ENCODE peak calls at places on chromosomes 1 and 21, in eight cellular contexts. T is cardiac fibroblast, P is mesendoderm, B is GM13976, H is SW 1271, M is skeletal muscle cell, L is HTR-8/SVneo, G is HCEC 1CT. R is an unnamed sample.

GRCh38 chr1:92478393-92478792 is 8.3 kb downstream of the GFI1 start:
- DNase-seq in T (no peak), L (no peak), P (no peak), G (no peak), H (no peak), B (no peak), M (no peak), R (no peak)

GRCh38 chr1:26799479-26800133 is 11.9 kb downstream of the PIGV start:
- DNase-seq in H (peak), G (peak), T (peak), M (peak), L (peak), B (no peak), P (peak), R (peak)

GRCh38 chr1:119674835-119675289 is 26.8 kb upstream of the ZNF697 start:
- DNase-seq in P (peak), L (peak), B (peak), T (peak), H (no peak), G (peak), M (peak), R (peak)

GRCh38 chr21:39441502-39442475 is 3.8 kb downstream of the LCA5L start:
- DNase-seq in P (peak), H (peak), G (peak), T (peak), M (no peak), B (peak), L (peak), R (peak)

GRCh38 chr1:244458781-244459180 is 2.3 kb upstream of the CATSPERE start:
- DNase-seq in T (no peak), L (no peak), H (no peak), B (no peak), M (no peak), G (no peak), P (no peak), R (no peak)

GRCh38 chr1:212467843-212468482 is 35.2 kb downstream of the NENF start:
- DNase-seq in G (no peak), B (peak), M (no peak), H (no peak), L (peak), T (no peak), P (no peak), R (no peak)

GRCh38 chr1:190022709-190023108 is 455.0 kb downstream of the BRINP3 start:
- DNase-seq in T (no peak), M (peak), H (no peak), B (peak), L (peak), P (no peak), G (peak), R (peak)

GRCh38 chr21:26079376-26079775 is 91.2 kb downstream of the APP start:
- DNase-seq in L (no peak), H (no peak), M (no peak), P (no peak), B (no peak), T (no peak), G (peak), R (peak)

GRCh38 chr1:121483961-121484424 is 299.2 kb downstream of the SRGAP2C start:
- DNase-seq in B (no peak), M (peak), L (peak), H (no peak), G (peak), P (peak), T (peak), R (peak)

GRCh38 chr1:227886993-227887696 is 60.6 kb downstream of the WNT9A start:
- DNase-seq in H (no peak), B (peak), M (no peak), P (peak), L (no peak), G (peak), T (peak), R (peak)

GRCh38 chr1:54413295-54413694 is 7.1 kb upstream of the SSBP3 start:
- DNase-seq in P (no peak), L (no peak), H (no peak), G (peak), T (peak), M (peak), B (no peak), R (peak)

GRCh38 chr1:12021616-12022015 is 2.3 kb downstream of the MIIP start:
- DNase-seq in B (no peak), G (no peak), H (no peak), L (no peak), M (no peak), P (no peak), T (no peak), R (no peak)

GRCh38 chr1:200364121-200364759 is 45.6 kb downstream of the ZNF281 start:
- DNase-seq in L (no peak), T (peak), M (no peak), G (peak), H (no peak), B (no peak), P (peak), R (peak)

GRCh38 chr1:3727825-3728776 is 24.1 kb upstream of the CCDC27 start:
- DNase-seq in H (no peak), P (no peak), T (no peak), L (no peak), B (no peak), G (no peak), M (no peak), R (no peak)

GRCh38 chr1:31924839-31925238 is 13.3 kb downstream of the PTP4A2 start:
- DNase-seq in L (no peak), B (no peak), H (no peak), M (no peak), T (no peak), G (no peak), P (peak), R (no peak)

GRCh38 chr1:171507435-171507834 is 22.1 kb downstream of the PRRC2C start:
- DNase-seq in T (no peak), B (no peak), H (no peak), P (no peak), G (no peak), M (no peak), L (no peak), R (no peak)

GRCh38 chr1:107434379-107434728 is 293.5 kb downstream of the NTNG1 start:
- DNase-seq in G (no peak), M (no peak), H (no peak), T (no peak), B (no peak), L (no peak), P (no peak), R (no peak)